ENCODE peak calls at places on chromosomes 12 and 14, in six cellular contexts. S, K, E, Z, Y and B are unnamed samples. For H3K9me3 and H3K4me1, the result is how much of the 10 kb centered on the place peaks cover.

GRCh38 chr12:92121826-92122225 is 23.8 kb downstream of the BTG1 start:
- DNase-seq in Z (no peak), Y (peak), K (no peak), S (no peak), E (no peak), B (no peak)

GRCh38 chr12:107570721-107571120 is 114.9 kb upstream of the PWP1 start:
- DNase-seq in Y (no peak), K (no peak), E (peak), S (peak), Z (no peak), B (peak)

GRCh38 chr14:21039059-21039422 is 3.1 kb upstream of the RNASE7 start:
- DNase-seq in E (no peak), Z (peak), S (peak), K (peak), Y (peak), B (no peak)

GRCh38 chr12:124321040-124321481 is 26.2 kb downstream of the RFLNA start:
- DNase-seq in E (peak), S (peak), Y (peak), K (peak), Z (peak), B (peak)

GRCh38 chr12:124543591-124544310 is 23.7 kb downstream of the NCOR2 start:
- DNase-seq in Z (no peak), Y (no peak), S (no peak), K (no peak), E (peak), B (peak)

GRCh38 chr12:63151898-63152700 is 1.1 kb upstream of the AVPR1A start:
- DNase-seq in K (peak), E (peak), Y (no peak), Z (peak), S (peak), B (peak)

GRCh38 chr12:101594700-101595099 is at the start of gene MYBPC1:
- DNase-seq in Y (no peak), K (no peak), Z (no peak), S (no peak), E (no peak), B (no peak)

GRCh38 chr12:84911331-84912190 is 1.0 kb downstream of the SLC6A15 start:
- DNase-seq in S (peak), Z (no peak), E (peak), Y (no peak), K (peak), B (peak)

GRCh38 chr12:102990419-102990818 is 32.9 kb downstream of the ASCL1 start:
- DNase-seq in Z (no peak), Y (no peak), E (peak), S (no peak), K (no peak), B (no peak)

GRCh38 chr14:93301821-93302447 is 30.9 kb downstream of the BTBD7 start:
- DNase-seq in Y (no peak), Z (no peak), S (no peak), K (no peak), E (no peak), B (no peak)

GRCh38 chr14:22822619-22823551 is 6.8 kb upstream of the MRPL52 start:
- DNase-seq in Z (peak), K (peak), Y (peak), S (peak), E (peak), B (peak)

GRCh38 chr14:102568115-102568614 is 24.3 kb upstream of the RCOR1 start:
- DNase-seq in K (no peak), S (no peak), Y (peak), E (no peak), Z (peak), B (no peak)

GRCh38 chr14:70872678-70873020 is 34.6 kb upstream of the PCNX1 start:
- DNase-seq in K (no peak), Z (no peak), Y (no peak), E (no peak), S (no peak), B (no peak)

GRCh38 chr14:61668267-61668666 is 27.0 kb upstream of the HIF1A start:
- DNase-seq in Z (no peak), E (no peak), K (no peak), Y (no peak), S (peak), B (no peak)

GRCh38 chr12:29738416-29738815 is 45.3 kb downstream of the TMTC1 start:
- DNase-seq in K (no peak), S (no peak), Y (no peak), E (no peak), Z (no peak), B (no peak)

GRCh38 chr12:116366456-116366776 is 88.9 kb upstream of the MED13L start:
- DNase-seq in S (peak), Z (no peak), Y (peak), E (peak), K (no peak), B (peak)

GRCh38 chr14:50961606-50962259 is 17.4 kb upstream of the PYGL start:
- DNase-seq in S (peak), Z (no peak), E (peak), K (no peak), Y (peak), B (peak)

GRCh38 chr14:36979863-36980262 is 192.5 kb downstream of the SLC25A21 start:
- DNase-seq in Y (no peak), K (no peak), Z (no peak), E (no peak), S (no peak), B (no peak)

GRCh38 chr12:57089259-57090245 is 638 bp downstream of the NAB2 start:
- DNase-seq in K (peak), S (peak), Y (peak), E (peak), Z (no peak), B (peak)

GRCh38 chr14:64730061-64730440 is 25.8 kb downstream of the PLEKHG3 start:
- DNase-seq in E (no peak), K (peak), Z (no peak), S (no peak), Y (no peak), B (no peak)

GRCh38 chr12:86543716-86544115 is 287.5 kb upstream of the MGAT4C start:
- DNase-seq in Y (no peak), K (no peak), Z (no peak), S (no peak), E (no peak), B (no peak)

GRCh38 chr14:101177301-101178055 is 274.0 kb upstream of the RTL1 start:
- DNase-seq in E (peak), Z (no peak), K (no peak), S (no peak), Y (no peak), B (no peak)

GRCh38 chr12:70005864-70006618 is 181.0 kb downstream of the MYRFL start:
- DNase-seq in Y (no peak), K (no peak), S (no peak), E (no peak), Z (no peak), B (no peak)

GRCh38 chr12:31833541-31833840 is 104.7 kb upstream of the AMN1 start:
- DNase-seq in K (no peak), E (no peak), Z (no peak), S (no peak), Y (no peak), B (no peak)
- H3K9me3 ChIP-seq in K (under half), E (under half), Z (under half), S (under half), Y (under half), B (under half)

GRCh38 chr14:84131924-84132323 is 1398.0 kb upstream of the FLRT2 start:
- DNase-seq in Y (no peak), K (no peak), Z (no peak), S (no peak), E (no peak), B (no peak)
- TF ChIP-seq CTCF in Y (no peak), K (no peak), Z (no peak), S (no peak), E (no peak), B (no peak)

GRCh38 chr12:132444957-132445883 is 44.7 kb upstream of the FBRSL1 start:
- DNase-seq in S (no peak), E (no peak), K (no peak), Z (no peak), Y (peak), B (no peak)

GRCh38 chr12:132446535-132447326 is 43.2 kb upstream of the FBRSL1 start:
- DNase-seq in S (no peak), E (no peak), Z (no peak), Y (no peak), K (no peak), B (no peak)

GRCh38 chr12:132444283-132444682 is 45.7 kb upstream of the FBRSL1 start:
- DNase-seq in S (no peak), Z (no peak), K (no peak), E (no peak), Y (no peak), B (no peak)

GRCh38 chr12:132447327-132447720 is 42.6 kb upstream of the FBRSL1 start:
- DNase-seq in Y (no peak), K (no peak), E (no peak), Z (no peak), S (no peak), B (no peak)

GRCh38 chr12:132445884-132446471 is 44.0 kb upstream of the FBRSL1 start:
- DNase-seq in E (no peak), Y (peak), S (peak), K (no peak), Z (no peak), B (peak)
- H3K4me1 ChIP-seq in E (under half), Y (under half), S (under half), K (under half), Z (half or more), B (under half)

DNA sequence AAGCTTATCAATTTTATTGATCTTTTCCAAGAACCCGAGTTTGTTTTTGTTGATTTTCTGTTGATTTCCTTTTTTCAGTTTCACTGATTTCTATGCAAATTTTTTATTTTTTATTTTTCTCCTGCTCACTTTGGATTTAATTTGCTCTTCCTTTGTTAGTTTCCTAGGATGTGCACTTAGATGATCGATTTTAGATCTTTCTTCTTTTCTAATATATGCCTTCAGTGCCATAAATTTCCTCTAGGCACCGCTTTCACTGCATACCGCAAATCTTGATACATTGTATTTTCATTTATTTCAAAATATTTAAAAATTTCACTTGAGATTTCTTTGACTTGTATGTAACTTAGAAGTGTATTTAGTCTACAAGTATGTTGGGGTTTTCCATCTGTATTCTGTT is 9.5 kb downstream of the TOGARAM1 start:
- DNase-seq in Y (no peak), K (no peak), Z (no peak), S (no peak), E (no peak), B (no peak)
- H3K9me3 ChIP-seq in Y (under half), K (under half), Z (under half), S (under half), E (under half), B (under half)

DNA sequence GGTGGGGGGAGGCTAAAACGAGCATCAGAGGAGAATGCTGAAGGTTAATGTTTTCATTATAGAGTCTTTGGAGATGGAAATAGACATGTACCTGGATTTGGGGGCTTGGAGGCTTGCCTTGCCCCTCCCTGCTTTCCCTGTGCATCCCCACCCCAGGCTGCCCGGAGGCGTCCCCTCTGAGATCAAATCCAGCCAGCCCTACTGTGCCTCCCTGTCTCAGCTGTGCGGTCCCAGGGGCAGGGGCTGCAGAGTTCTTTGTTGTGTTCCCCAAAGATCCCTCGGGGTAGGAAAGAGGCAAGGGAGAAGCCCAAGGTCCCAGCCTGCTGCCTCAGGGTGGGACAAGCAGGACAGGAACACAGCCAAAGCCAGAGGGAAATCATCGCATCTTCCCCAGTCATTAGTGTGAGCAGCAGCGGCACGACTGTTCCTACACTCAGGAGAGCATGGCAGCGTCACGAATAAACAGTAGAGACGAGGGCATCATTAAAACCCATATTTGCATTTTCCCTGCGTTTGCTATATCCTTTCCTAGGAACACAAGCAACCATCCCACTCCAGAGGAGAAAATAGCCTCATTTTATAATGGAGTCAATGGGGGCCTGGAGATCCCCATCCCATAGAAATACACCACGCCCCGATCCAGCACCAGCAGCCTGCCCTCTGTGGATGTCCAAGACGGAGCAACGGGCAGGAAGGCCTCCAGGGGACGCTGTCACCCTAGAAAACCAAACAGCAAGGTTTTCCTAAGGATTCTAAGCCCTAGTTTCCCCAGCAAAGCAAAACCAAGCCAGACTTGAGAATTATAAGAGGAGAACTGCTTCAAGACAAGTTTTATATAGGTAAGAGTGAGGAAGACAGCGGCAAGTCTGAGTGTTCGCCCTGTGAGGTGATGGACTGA is 32.4 kb downstream of the ANO2 start:
- DNase-seq in Y (peak), K (peak), E (no peak), S (no peak), Z (no peak), B (peak)
- TF ChIP-seq CTCF in Y (no peak), K (no peak), E (peak), S (peak), Z (peak), B (peak)

GRCh38 chr12:94172973-94173372 is 24.6 kb downstream of the PLXNC1 start:
- DNase-seq in K (no peak), Y (peak), S (no peak), Z (peak), E (no peak), B (no peak)
- H3K4me1 ChIP-seq in K (under half), Y (under half), S (under half), Z (half or more), E (under half), B (under half)